ENCODE peak calls at places on chromosome 22, in eight cellular contexts. P is testis, D is GDM1, W is GM03348, I is AG10803, Y is RCC 7860, F is endothelial cell, M is PC-3. K is an unnamed sample.

GRCh38 chr22:32686354-32686753 is 115.2 kb upstream of the TIMP3 start:
- DNase-seq in Y (no peak), P (no peak), W (no peak), F (no peak), M (no peak), I (no peak), D (no peak), K (no peak)

GRCh38 chr22:49081261-49081666 is 746.4 kb downstream of the BRD1 start:
- DNase-seq in F (no peak), Y (no peak), D (no peak), W (no peak), I (no peak), P (no peak), M (no peak), K (no peak)

GRCh38 chr22:36375071-36375980 is 12.4 kb downstream of the MYH9 start:
- DNase-seq in Y (no peak), F (no peak), P (no peak), W (no peak), D (no peak), M (no peak), I (no peak), K (no peak)

GRCh38 chr22:37229805-37230672 is 14.0 kb downstream of the RAC2 start:
- DNase-seq in M (peak), I (peak), F (no peak), D (peak), P (no peak), Y (peak), W (peak), K (no peak)

GRCh38 chr22:48736593-48737460 is 1090.8 kb downstream of the BRD1 start:
- DNase-seq in D (no peak), F (no peak), P (no peak), W (no peak), M (no peak), I (no peak), Y (no peak), K (no peak)

GRCh38 chr22:30933457-30933856 is 35.1 kb downstream of the MORC2 start:
- DNase-seq in Y (no peak), W (no peak), P (no peak), I (no peak), M (no peak), D (no peak), F (no peak), K (no peak)

GRCh38 chr22:22684605-22685561 is 40.5 kb downstream of the GGTLC2 start:
- DNase-seq in F (peak), D (peak), Y (peak), W (peak), M (peak), P (peak), I (peak), K (no peak)

GRCh38 chr22:42967933-42968332 is 47.0 kb downstream of the PACSIN2 start:
- DNase-seq in W (peak), F (no peak), M (no peak), I (peak), Y (no peak), P (no peak), D (no peak), K (no peak)

GRCh38 chr22:24155597-24156145 is 25.6 kb upstream of the SUSD2 start:
- DNase-seq in Y (no peak), F (peak), M (peak), D (peak), W (peak), I (peak), P (peak), K (peak)

GRCh38 chr22:42613869-42614268 is 814 bp downstream of the POLDIP3 start:
- DNase-seq in F (no peak), Y (no peak), D (no peak), W (peak), I (peak), M (peak), P (no peak), K (no peak)

GRCh38 chr22:49807780-49808708 is 19.6 kb downstream of the BRD1 start:
- DNase-seq in M (no peak), W (no peak), D (no peak), I (no peak), P (no peak), Y (no peak), F (no peak), K (no peak)

GRCh38 chr22:37545703-37546435 is 14.4 kb upstream of the CDC42EP1 start:
- DNase-seq in D (no peak), P (peak), F (peak), Y (no peak), M (peak), I (peak), W (peak), K (peak)

GRCh38 chr22:37998543-37998942 is 14.2 kb upstream of the SOX10 start:
- DNase-seq in W (no peak), M (no peak), P (no peak), I (no peak), D (no peak), Y (no peak), F (no peak), K (no peak)

GRCh38 chr22:37751449-37752188 is 54.8 kb downstream of the TRIOBP start:
- DNase-seq in P (no peak), F (no peak), M (peak), W (no peak), D (no peak), I (no peak), Y (no peak), K (no peak)

GRCh38 chr22:49527611-49528419 is 299.9 kb downstream of the BRD1 start:
- DNase-seq in F (no peak), W (no peak), M (no peak), Y (no peak), I (no peak), D (no peak), P (no peak), K (no peak)

GRCh38 chr22:36192601-36193000 is 9.0 kb downstream of the APOL4 start:
- DNase-seq in I (no peak), W (no peak), F (no peak), D (no peak), Y (no peak), M (no peak), P (no peak), K (no peak)

GRCh38 chr22:44180706-44181032 is at the start of gene PARVG:
- DNase-seq in D (peak), M (peak), F (no peak), I (no peak), W (no peak), P (peak), Y (no peak), K (no peak)

GRCh38 chr22:25511725-25512124 is 52.8 kb upstream of the GRK3 start:
- DNase-seq in W (no peak), D (no peak), P (no peak), I (no peak), Y (no peak), F (no peak), M (no peak), K (no peak)

GRCh38 chr22:46373838-46374662 is 38.5 kb downstream of the TRMU start:
- DNase-seq in M (no peak), W (no peak), I (no peak), Y (peak), D (peak), F (no peak), P (no peak), K (no peak)

GRCh38 chr22:31173386-31174145 is 13.6 kb downstream of the RNF185 start:
- DNase-seq in P (no peak), W (peak), D (no peak), Y (peak), F (no peak), I (peak), M (peak), K (no peak)

GRCh38 chr22:19356708-19357269 is 65.3 kb upstream of the CLTCL1 start:
- DNase-seq in I (no peak), F (no peak), P (no peak), M (no peak), D (no peak), Y (no peak), W (no peak), K (no peak)

GRCh38 chr22:25404923-25405853 is 159.3 kb upstream of the GRK3 start:
- DNase-seq in D (peak), M (peak), P (peak), W (peak), F (peak), Y (peak), I (peak), K (no peak)

GRCh38 chr22:44585559-44586121 is 87.6 kb upstream of the RTL6 start:
- DNase-seq in W (no peak), F (no peak), P (no peak), M (no peak), I (no peak), D (no peak), Y (no peak), K (no peak)

GRCh38 chr22:25447689-25448434 is 116.6 kb upstream of the GRK3 start:
- DNase-seq in M (peak), D (peak), P (peak), I (peak), W (peak), Y (peak), F (peak), K (peak)

GRCh38 chr22:19742160-19743066 is 18.2 kb upstream of the TBX1 start:
- DNase-seq in D (no peak), M (no peak), W (no peak), Y (no peak), F (no peak), P (no peak), I (no peak), K (no peak)

GRCh38 chr22:38882972-38883622 is 11.1 kb upstream of the CBX6 start:
- DNase-seq in P (no peak), Y (no peak), W (no peak), M (no peak), I (peak), D (no peak), F (no peak), K (no peak)

GRCh38 chr22:43412808-43413785 is 1.3 kb downstream of the MPPED1 start:
- DNase-seq in D (no peak), M (no peak), W (no peak), I (no peak), Y (no peak), F (no peak), P (peak), K (no peak)

GRCh38 chr22:46563381-46564083 is 26.1 kb upstream of the CELSR1 start:
- DNase-seq in F (peak), D (peak), W (peak), M (peak), P (peak), I (peak), Y (peak), K (peak)

K was measured in neural crest cell.